ENCODE peak calls at places on chromosome 19, in four cellular contexts. E, I, S and Z are unnamed samples. For H3K4me1, the result is how much of the 10 kb centered on the place peaks cover.

GRCh38 chr19:13118424-13119193 is 545 bp downstream of the NACC1 start:
- DNase-seq in E (peak), I (no peak), S (peak), Z (peak)

GRCh38 chr19:13189600-13189999 is 39.4 kb downstream of the IER2 start:
- DNase-seq in I (no peak), S (peak), E (no peak), Z (no peak)

GRCh38 chr19:33385956-33386355 is 12.4 kb downstream of the CEBPG start:
- DNase-seq in E (no peak), S (no peak), I (no peak), Z (no peak)

GRCh38 chr19:17565611-17566010 is 10.2 kb downstream of the COLGALT1 start:
- DNase-seq in I (no peak), S (no peak), E (no peak), Z (no peak)

GRCh38 chr19:33402421-33403220 is 29.1 kb downstream of the CEBPG start:
- DNase-seq in S (no peak), I (no peak), E (peak), Z (no peak)

GRCh38 chr19:5612891-5613290 is 9.7 kb downstream of the SAFB2 start:
- DNase-seq in E (peak), S (no peak), I (no peak), Z (no peak)

GRCh38 chr19:5224480-5224879 is 116.1 kb downstream of the PTPRS start:
- DNase-seq in E (no peak), S (no peak), I (no peak), Z (no peak)

GRCh38 chr19:19304186-19304975 is 15.9 kb downstream of the SUGP1 start:
- DNase-seq in E (no peak), I (no peak), S (no peak), Z (no peak)

GRCh38 chr19:52689804-52690394 is 44.9 kb downstream of the ZNF611 start:
- DNase-seq in E (peak), I (no peak), S (peak), Z (peak)

GRCh38 chr19:3366104-3366760 is at the start of gene NFIC:
- DNase-seq in I (no peak), E (peak), S (peak), Z (peak)

GRCh38 chr19:2338055-2338615 is 9.7 kb downstream of the SPPL2B start:
- DNase-seq in E (no peak), I (no peak), S (no peak), Z (no peak)

GRCh38 chr19:40163541-40164129 is 27.6 kb upstream of the MAP3K10 start:
- DNase-seq in E (no peak), S (no peak), I (no peak), Z (no peak)

GRCh38 chr19:5507056-5507624 is 51.9 kb downstream of the ZNRF4 start:
- DNase-seq in E (no peak), I (no peak), S (no peak), Z (no peak)

GRCh38 chr19:32877977-32878745 is 8.6 kb upstream of the SLC7A9 start:
- DNase-seq in E (no peak), S (no peak), I (no peak), Z (no peak)

GRCh38 chr19:7888145-7888825 is at the start of gene LRRC8E:
- DNase-seq in E (no peak), S (peak), I (no peak), Z (peak)

GRCh38 chr19:19459707-19460251 is 54.3 kb downstream of the GATAD2A start:
- DNase-seq in S (no peak), I (peak), E (no peak), Z (no peak)

GRCh38 chr19:4455742-4456565 is 1.6 kb downstream of the UBXN6 start:
- DNase-seq in S (peak), I (no peak), E (peak), Z (peak)

GRCh38 chr19:12884926-12885748 is 1.9 kb downstream of the KLF1 start:
- DNase-seq in E (peak), I (no peak), S (peak), Z (peak)

GRCh38 chr19:19068659-19069509 is 5.1 kb downstream of the SLC25A42 start:
- DNase-seq in S (no peak), E (no peak), I (no peak), Z (no peak)

GRCh38 chr19:37114001-37114400 is 35.8 kb downstream of the ZNF420 start:
- DNase-seq in I (no peak), E (no peak), S (no peak), Z (no peak)

GRCh38 chr19:56026769-56027168 is 40.2 kb downstream of the NLRP5 start:
- DNase-seq in S (no peak), I (no peak), E (no peak), Z (no peak)

GRCh38 chr19:14167013-14167593 is 30.7 kb upstream of the ASF1B start:
- DNase-seq in S (no peak), I (no peak), E (no peak), Z (no peak)

GRCh38 chr19:39078436-39079200 is 5.5 kb upstream of the ACP7 start:
- DNase-seq in S (no peak), E (no peak), I (no peak), Z (no peak)

GRCh38 chr19:50401505-50402450 is 17.0 kb upstream of the SPIB start:
- DNase-seq in S (no peak), E (no peak), I (no peak), Z (no peak)

DNA sequence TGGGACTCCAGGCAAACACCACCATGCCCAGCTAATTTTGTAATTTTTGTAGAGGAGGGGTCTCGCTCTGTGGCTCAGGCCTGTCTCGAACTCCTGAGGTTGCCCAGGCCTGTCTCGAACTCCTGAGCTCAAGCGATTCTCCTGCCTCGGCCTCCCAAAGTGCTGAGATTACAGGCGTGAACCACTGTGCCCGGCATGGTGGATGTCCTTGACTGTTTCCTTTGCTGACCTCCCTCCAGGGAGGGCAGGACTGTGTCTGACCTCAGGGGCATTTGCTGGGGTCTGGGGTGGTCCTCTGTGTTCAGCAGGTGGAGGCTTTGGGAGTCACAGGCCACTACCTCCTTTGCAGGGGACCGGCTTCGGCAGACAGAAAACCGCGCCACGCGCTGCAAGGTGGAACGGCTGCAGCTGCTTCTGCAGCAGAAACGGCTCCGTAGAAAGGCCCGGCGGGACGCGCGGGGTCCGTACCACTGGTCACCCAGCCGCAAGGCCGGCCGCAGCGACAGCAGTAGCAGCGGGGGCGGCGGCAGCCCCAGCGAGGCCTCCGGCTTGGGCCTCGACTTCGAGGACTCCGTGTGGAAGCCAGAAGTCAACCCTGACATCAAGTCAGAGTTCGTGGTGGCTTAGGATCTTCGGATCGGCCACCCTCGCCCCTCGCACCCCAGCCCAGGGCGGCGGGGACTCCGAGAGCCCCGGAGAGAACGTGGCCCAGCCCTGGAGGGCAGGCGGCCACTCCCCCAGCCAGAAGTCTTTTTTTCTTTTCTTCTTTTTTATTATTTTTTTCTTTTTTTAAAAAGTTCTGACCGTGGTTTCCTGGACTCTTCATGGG is 8.5 kb downstream of the MIDN start:
- DNase-seq in I (no peak), E (no peak), S (no peak), Z (no peak)
- H3K4me1 ChIP-seq in I (half or more), E (under half), S (under half), Z (under half)

GRCh38 chr19:16030964-16031871 is 45.1 kb upstream of the TPM4 start:
- DNase-seq in S (peak), E (peak), I (no peak), Z (no peak)

GRCh38 chr19:16031872-16032200 is 44.5 kb upstream of the TPM4 start:
- DNase-seq in E (no peak), S (no peak), I (no peak), Z (no peak)

GRCh38 chr19:16033136-16033530 is 43.2 kb upstream of the TPM4 start:
- DNase-seq in E (peak), S (no peak), I (no peak), Z (no peak)

GRCh38 chr19:16033721-16034120 is 42.6 kb upstream of the TPM4 start:
- DNase-seq in S (no peak), E (peak), I (no peak), Z (no peak)

DNA sequence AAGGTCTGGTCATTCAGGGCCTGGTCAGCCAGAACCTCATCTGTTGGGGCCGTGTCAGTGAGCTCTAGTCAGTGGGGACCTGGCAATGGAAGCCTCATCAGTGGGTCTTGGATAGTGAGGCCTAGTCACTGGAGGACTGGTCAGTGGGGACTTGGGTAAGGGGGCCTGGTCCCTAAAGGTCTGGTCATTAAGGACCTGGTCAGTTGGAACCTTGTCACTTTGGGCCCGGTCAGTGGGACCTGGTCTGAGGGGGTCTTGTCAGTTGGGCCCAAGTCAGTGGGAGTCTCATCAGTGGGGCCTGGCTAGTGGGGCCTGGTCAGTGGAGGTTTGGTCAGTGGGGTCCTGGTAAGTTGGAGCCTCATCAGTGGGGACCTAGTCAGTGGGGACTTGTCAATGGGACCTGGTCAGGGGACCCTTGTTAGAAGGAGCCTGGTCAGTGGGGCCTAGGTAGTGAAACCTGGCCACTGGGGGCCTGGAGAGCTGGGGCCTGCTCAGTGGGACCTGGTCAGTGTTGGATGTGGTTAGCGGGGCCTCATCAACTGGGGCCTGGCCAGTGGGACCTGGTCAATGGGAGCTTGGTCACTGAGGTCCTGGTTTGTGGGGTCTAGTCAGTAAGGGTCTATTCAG is 43.7 kb upstream of the TPM4 start:
- DNase-seq in S (peak), I (no peak), E (peak), Z (no peak)
- TF ChIP-seq CTCF in S (no peak), I (no peak), E (no peak), Z (no peak)

DNA sequence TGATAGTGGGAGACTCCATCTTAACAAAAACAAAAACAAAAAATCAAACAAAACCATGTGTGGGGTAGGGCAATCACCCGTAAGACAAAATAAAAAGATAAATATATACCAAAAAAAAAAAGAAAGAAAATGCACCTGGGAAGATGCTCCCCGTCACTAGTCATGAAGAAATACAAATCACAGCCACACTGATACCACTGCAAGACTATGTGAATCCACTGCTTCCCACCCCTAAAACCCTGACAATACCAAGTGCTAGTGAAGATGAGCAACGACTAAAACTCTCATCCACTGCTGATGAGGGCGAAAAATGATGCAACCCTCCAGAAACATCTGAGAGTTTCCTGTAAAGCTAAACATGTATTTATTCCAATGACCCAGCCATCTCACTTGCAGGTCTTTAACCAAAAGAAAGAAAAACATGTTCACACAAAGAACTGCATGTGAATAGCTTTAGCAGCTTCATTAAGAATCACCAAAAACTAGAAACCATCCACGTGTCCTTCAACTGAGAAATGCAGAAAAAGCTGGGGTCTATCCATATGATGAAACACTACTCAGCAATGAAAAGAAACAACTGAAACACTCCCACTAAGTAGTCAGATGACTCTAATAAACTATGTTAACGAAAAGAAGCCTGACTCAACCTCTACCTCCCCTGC is 31.7 kb downstream of the BRD4 start:
- DNase-seq in I (no peak), E (no peak), S (no peak), Z (no peak)
- H3K4me1 ChIP-seq in I (half or more), E (under half), S (under half), Z (under half)

GRCh38 chr19:35329323-35329722 is 336 bp downstream of the CD22 start:
- DNase-seq in E (no peak), I (no peak), S (no peak), Z (no peak)

GRCh38 chr19:35328851-35329285 is at the start of gene CD22:
- DNase-seq in I (no peak), S (no peak), E (no peak), Z (no peak)

GRCh38 chr19:35330475-35330874 is 1.5 kb downstream of the CD22 start:
- DNase-seq in E (no peak), I (no peak), S (no peak), Z (no peak)

GRCh38 chr19:35331551-35332214 is 2.7 kb downstream of the CD22 start:
- DNase-seq in E (no peak), I (no peak), S (no peak), Z (no peak)

GRCh38 chr19:35327642-35328041 is 1.3 kb upstream of the CD22 start:
- DNase-seq in S (peak), I (no peak), E (no peak), Z (peak)
- TF ChIP-seq CTCF in S (peak), I (no peak), E (no peak), Z (peak)

GRCh38 chr19:46788101-46788967 is at the start of gene SLC1A5:
- DNase-seq in E (peak), I (peak), S (peak), Z (peak)
- H3K4me1 ChIP-seq in E (under half), I (under half), S (under half), Z (under half)

GRCh38 chr19:29241324-29241723 is 28.4 kb upstream of the UQCRFS1 start:
- DNase-seq in I (no peak), E (no peak), S (no peak), Z (no peak)

GRCh38 chr19:29247912-29248311 is 35.0 kb upstream of the UQCRFS1 start:
- DNase-seq in I (no peak), S (peak), E (no peak), Z (no peak)

GRCh38 chr19:29245221-29245620 is 32.3 kb upstream of the UQCRFS1 start:
- DNase-seq in E (no peak), I (no peak), S (no peak), Z (no peak)

GRCh38 chr19:29248332-29248844 is 35.4 kb upstream of the UQCRFS1 start:
- DNase-seq in I (no peak), E (no peak), S (no peak), Z (no peak)

DNA sequence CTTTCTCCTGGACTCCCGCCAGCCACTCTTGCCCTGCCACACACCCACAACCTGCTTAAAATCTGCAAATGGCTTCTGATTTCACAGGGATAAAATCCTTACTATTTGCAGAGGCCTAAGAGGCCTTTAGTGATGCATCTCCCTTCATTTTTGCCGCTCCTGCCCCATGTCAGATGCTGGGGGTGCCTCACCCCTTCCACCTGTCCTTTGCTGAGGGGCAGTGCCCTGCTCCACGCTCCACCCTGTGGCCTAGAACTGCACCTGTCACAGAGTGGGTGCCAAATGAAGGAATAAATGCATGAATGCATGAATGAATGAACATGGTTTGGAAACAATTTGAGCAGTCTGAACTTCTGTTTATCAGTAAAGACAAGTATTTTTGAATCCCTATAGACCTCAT is 34.1 kb upstream of the UQCRFS1 start:
- DNase-seq in S (no peak), E (no peak), I (no peak), Z (no peak)
- TF ChIP-seq CTCF in S (peak), E (no peak), I (no peak), Z (peak)

GRCh38 chr19:934197-934840 is 8.5 kb downstream of the ARID3A start:
- DNase-seq in E (no peak), I (no peak), S (no peak), Z (no peak)

GRCh38 chr19:938233-938923 is 12.5 kb downstream of the ARID3A start:
- DNase-seq in S (no peak), I (no peak), E (no peak), Z (no peak)

GRCh38 chr19:934865-935422 is 9.1 kb downstream of the ARID3A start:
- DNase-seq in I (peak), E (peak), S (no peak), Z (no peak)

GRCh38 chr19:933553-933882 is 7.7 kb downstream of the ARID3A start:
- DNase-seq in E (no peak), S (no peak), I (no peak), Z (no peak)

GRCh38 chr19:936175-936546 is 10.3 kb downstream of the ARID3A start:
- DNase-seq in E (no peak), S (no peak), I (no peak), Z (no peak)
- H3K4me1 ChIP-seq in E (under half), S (under half), I (under half), Z (under half)

GRCh38 chr19:11453468-11454341 is 18.3 kb downstream of the PRKCSH start:
- DNase-seq in I (no peak), S (peak), E (no peak), Z (peak)
- TF ChIP-seq CTCF in I (no peak), S (peak), E (no peak), Z (peak)

GRCh38 chr19:48639483-48640375 is 2.5 kb upstream of the DBP start:
- DNase-seq in E (no peak), S (peak), I (no peak), Z (no peak)
- H3K4me1 ChIP-seq in E (under half), S (under half), I (under half), Z (under half)